ENCODE peak calls at places on chromosomes 12 and 14, in eight cellular contexts. T is HEK293T, D is GM12865, N is RKO, J is HTR-8/SVneo, A is globus pallidus, C is T47D, O is NCI-H1417 treated with DMSO at 0.1 percent for 48 hours. X is an unnamed sample.

GRCh38 chr12:131434208-131435125 is 276.4 kb upstream of the SFSWAP start:
- DNase-seq in O (no peak), N (no peak), D (no peak), J (no peak), C (no peak), T (no peak), A (no peak), X (no peak)

GRCh38 chr12:30610718-30611117 is 85.0 kb downstream of the IPO8 start:
- DNase-seq in T (no peak), D (no peak), N (no peak), C (no peak), A (no peak), O (no peak), J (no peak), X (no peak)

GRCh38 chr14:67420102-67420739 is 8.3 kb upstream of the PLEK2 start:
- DNase-seq in N (no peak), C (no peak), J (no peak), O (no peak), D (peak; percentile 62), T (peak; percentile 48), A (no peak), X (no peak)

GRCh38 chr12:69389836-69390235 is 30.3 kb downstream of the YEATS4 start:
- DNase-seq in J (peak; percentile 19), T (no peak), C (no peak), D (no peak), O (no peak), N (no peak), A (no peak), X (peak; percentile 54)

GRCh38 chr14:104268725-104269436 is 130.5 kb downstream of the KIF26A start:
- DNase-seq in J (no peak), N (no peak), O (no peak), C (no peak), D (no peak), A (no peak), T (no peak), X (no peak)

GRCh38 chr14:96576359-96576758 is 74.2 kb downstream of the PAPOLA start:
- DNase-seq in D (no peak), C (no peak), O (no peak), A (no peak), J (no peak), N (no peak), T (no peak), X (no peak)

GRCh38 chr14:101817511-101818001 is 56.0 kb downstream of the PPP2R5C start:
- DNase-seq in C (no peak), N (no peak), O (no peak), J (no peak), D (no peak), A (no peak), T (no peak), X (no peak)

GRCh38 chr14:59897757-59898383 is 22.1 kb upstream of the LRRC9 start:
- DNase-seq in N (peak; percentile 5), D (peak; percentile 27), T (peak; percentile 58), O (no peak), C (peak; percentile 41), J (peak; percentile 40), A (peak; percentile 57), X (peak; percentile 29)

GRCh38 chr14:24920265-24921080 is 129.5 kb downstream of the STXBP6 start:
- DNase-seq in O (no peak), C (no peak), N (no peak), J (no peak), A (no peak), T (no peak), D (no peak), X (no peak)

GRCh38 chr12:14803830-14804160 is 325 bp downstream of the C12orf60 start:
- DNase-seq in C (no peak), T (peak; percentile 10), O (peak; percentile 81), N (no peak), D (no peak), J (no peak), A (no peak), X (no peak)

GRCh38 chr12:131074221-131075083 is 120.7 kb downstream of the ADGRD1 start:
- DNase-seq in T (no peak), J (no peak), D (peak; percentile 40), O (no peak), N (no peak), C (no peak), A (no peak), X (no peak)

X was measured in endothelial cell of umbilical vein.